ENCODE peak calls at places on chromosomes 3 and 15, in five cellular contexts. C, K, J, E and A are unnamed samples.

GRCh38 chr3:164192974-164193373 is 885.3 kb downstream of the SI start:
- DNase-seq in C (no peak), K (no peak), J (no peak), E (no peak), A (no peak)

GRCh38 chr3:35393916-35394315 is 245.4 kb upstream of the ARPP21 start:
- DNase-seq in C (no peak), K (peak), J (no peak), E (no peak), A (peak)

GRCh38 chr3:129552287-129553050 is 9.5 kb downstream of the H1-8 start:
- DNase-seq in C (no peak), K (no peak), J (no peak), E (no peak), A (peak)

GRCh38 chr3:157132936-157133335 is 27.0 kb downstream of the CCNL1 start:
- DNase-seq in C (no peak), K (no peak), J (no peak), E (no peak), A (no peak)

GRCh38 chr15:32857732-32858131 is 139.9 kb downstream of the GREM1 start:
- DNase-seq in C (no peak), K (no peak), J (no peak), E (no peak), A (no peak)

GRCh38 chr3:65285956-65286355 is 598.2 kb upstream of the ADAMTS9 start:
- DNase-seq in C (no peak), K (no peak), J (no peak), E (no peak), A (no peak)

GRCh38 chr3:124336067-124336656 is 344.2 kb upstream of the ROPN1 start:
- DNase-seq in C (no peak), K (no peak), J (no peak), E (no peak), A (no peak)

GRCh38 chr3:131786386-131786785 is 248.4 kb downstream of the CPNE4 start:
- DNase-seq in C (no peak), K (no peak), J (no peak), E (no peak), A (no peak)

GRCh38 chr3:157417247-157417646 is 19.4 kb upstream of the PTX3 start:
- DNase-seq in C (no peak), K (no peak), J (no peak), E (no peak), A (no peak)

GRCh38 chr3:42442640-42443039 is 32.2 kb upstream of the LYZL4 start:
- DNase-seq in C (no peak), K (no peak), J (no peak), E (no peak), A (no peak)

GRCh38 chr15:85646538-85647091 is 148.1 kb downstream of the KLHL25 start:
- DNase-seq in C (no peak), K (peak), J (no peak), E (no peak), A (no peak)

GRCh38 chr3:20186600-20187004 is 596 bp upstream of the SGO1 start:
- DNase-seq in C (no peak), K (peak), J (no peak), E (no peak), A (no peak)

GRCh38 chr3:175585898-175586297 is 726.8 kb downstream of the NAALADL2 start:
- DNase-seq in C (no peak), K (no peak), J (no peak), E (peak), A (no peak)

GRCh38 chr15:57323806-57324589 is 52.3 kb upstream of the CGNL1 start:
- DNase-seq in C (peak), K (peak), J (no peak), E (peak), A (peak)

GRCh38 chr3:40989141-40990061 is 209.9 kb upstream of the CTNNB1 start:
- DNase-seq in C (no peak), K (no peak), J (no peak), E (no peak), A (no peak)

GRCh38 chr15:35123743-35124142 is 38.6 kb upstream of the NANOGP8 start:
- DNase-seq in C (no peak), K (no peak), J (no peak), E (no peak), A (no peak)

GRCh38 chr3:4794798-4795197 is 184.4 kb upstream of the BHLHE40 start:
- DNase-seq in C (no peak), K (no peak), J (no peak), E (no peak), A (no peak)

GRCh38 chr3:4799266-4800256 is 179.7 kb upstream of the BHLHE40 start:
- DNase-seq in C (no peak), K (no peak), J (no peak), E (no peak), A (no peak)

GRCh38 chr3:4794331-4794730 is 184.9 kb upstream of the BHLHE40 start:
- DNase-seq in C (no peak), K (no peak), J (no peak), E (no peak), A (no peak)

GRCh38 chr3:4795905-4796304 is 183.3 kb upstream of the BHLHE40 start:
- DNase-seq in C (no peak), K (no peak), J (no peak), E (no peak), A (no peak)

GRCh38 chr3:4797201-4797600 is 182.0 kb upstream of the BHLHE40 start:
- DNase-seq in C (no peak), K (no peak), J (no peak), E (no peak), A (no peak)
- TF ChIP-seq JUND in C (no peak), K (no peak), J (no peak), E (no peak), A (no peak)

GRCh38 chr15:71272932-71273331 is 157.7 kb downstream of the THSD4 start:
- DNase-seq in C (no peak), K (no peak), J (no peak), E (no peak), A (no peak)
- TF ChIP-seq JUND in C (no peak), K (peak), J (no peak), E (no peak), A (no peak)

GRCh38 chr3:21920431-21920830 is 169.4 kb upstream of the ZNF385D start:
- DNase-seq in C (no peak), K (no peak), J (no peak), E (no peak), A (no peak)

GRCh38 chr3:21919383-21919782 is 168.4 kb upstream of the ZNF385D start:
- DNase-seq in C (no peak), K (no peak), J (no peak), E (no peak), A (no peak)

GRCh38 chr3:21912656-21913055 is 161.6 kb upstream of the ZNF385D start:
- DNase-seq in C (no peak), K (no peak), J (no peak), E (no peak), A (no peak)

GRCh38 chr3:21913791-21914190 is 162.8 kb upstream of the ZNF385D start:
- DNase-seq in C (no peak), K (no peak), J (no peak), E (no peak), A (no peak)

GRCh38 chr3:21914451-21914850 is 163.4 kb upstream of the ZNF385D start:
- DNase-seq in C (no peak), K (no peak), J (no peak), E (no peak), A (no peak)
- TF ChIP-seq JUND in C (no peak), K (no peak), J (no peak), E (no peak), A (no peak)

DNA sequence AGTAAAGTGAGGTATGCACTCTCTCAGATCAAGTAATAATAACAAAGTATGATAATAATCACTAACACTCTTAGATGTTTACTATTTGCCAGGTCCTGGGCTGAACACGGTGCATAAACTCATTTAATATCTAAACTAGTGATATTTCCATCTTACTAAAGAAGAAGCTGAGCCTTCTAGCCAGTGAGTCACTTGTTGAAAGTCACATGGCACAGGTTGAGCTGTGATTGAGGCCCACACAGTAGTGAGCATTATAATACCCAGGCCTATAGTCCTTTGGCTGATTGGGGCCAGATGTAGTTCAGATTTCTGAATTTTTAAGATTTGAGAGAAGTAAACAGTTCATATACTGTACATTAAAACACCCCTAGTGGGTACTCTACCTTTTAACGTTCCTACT is 93.2 kb upstream of the CCDC80 start:
- DNase-seq in C (no peak), K (no peak), J (no peak), E (no peak), A (no peak)
- TF ChIP-seq JUND in C (no peak), K (no peak), J (no peak), E (no peak), A (no peak)

GRCh38 chr15:39886418-39886817 is 33.6 kb downstream of the GPR176 start:
- DNase-seq in C (no peak), K (no peak), J (no peak), E (no peak), A (no peak)

GRCh38 chr15:39887211-39887610 is 32.9 kb downstream of the GPR176 start:
- DNase-seq in C (no peak), K (no peak), J (no peak), E (no peak), A (no peak)

GRCh38 chr15:39888809-39889208 is 31.3 kb downstream of the GPR176 start:
- DNase-seq in C (no peak), K (no peak), J (peak), E (no peak), A (no peak)

GRCh38 chr15:39888243-39888642 is 31.8 kb downstream of the GPR176 start:
- DNase-seq in C (no peak), K (no peak), J (no peak), E (no peak), A (no peak)

DNA sequence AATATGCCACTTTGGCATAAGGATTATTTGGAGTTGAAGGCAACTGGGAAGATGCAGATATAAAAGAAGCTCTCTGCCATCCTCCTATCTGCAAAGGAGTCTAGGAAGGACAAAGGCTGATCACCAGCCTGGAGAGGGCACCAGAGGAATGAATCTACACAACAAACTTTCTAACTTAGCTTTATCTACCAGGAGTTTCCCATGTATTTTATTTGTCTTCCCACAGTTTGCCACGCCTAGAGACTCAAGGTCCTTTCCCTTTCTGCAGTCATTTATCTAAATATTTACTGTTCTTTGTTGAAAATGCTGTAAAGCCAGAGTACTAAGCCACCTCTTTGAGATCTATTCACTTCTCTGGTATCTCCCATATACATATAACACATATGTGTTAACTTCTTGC is 32.2 kb downstream of the GPR176 start:
- DNase-seq in C (no peak), K (no peak), J (peak), E (peak), A (peak)
- TF ChIP-seq JUND in C (no peak), K (no peak), J (no peak), E (no peak), A (no peak)

DNA sequence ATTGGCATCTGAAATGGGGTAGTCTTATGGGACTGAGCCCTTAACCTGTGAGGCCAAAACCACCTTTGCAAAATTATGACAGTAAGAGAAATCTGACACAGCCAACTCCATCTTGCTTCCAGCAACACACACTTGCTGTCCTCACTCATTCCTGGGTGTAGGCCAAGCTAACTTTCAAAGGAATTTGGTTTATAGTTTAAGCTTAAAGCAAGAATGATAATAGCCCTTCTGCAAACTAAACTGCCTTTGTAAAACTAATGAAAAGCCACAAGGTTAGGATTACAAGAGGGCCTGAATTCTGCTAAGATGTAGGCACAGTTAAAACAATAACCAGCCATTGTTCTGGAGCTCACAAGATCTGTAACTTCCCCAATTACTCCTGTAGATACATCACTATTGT is 57.7 kb upstream of the FRMD4B start:
- DNase-seq in C (no peak), K (no peak), J (no peak), E (no peak), A (no peak)
- TF ChIP-seq JUND in C (no peak), K (no peak), J (no peak), E (no peak), A (no peak)

DNA sequence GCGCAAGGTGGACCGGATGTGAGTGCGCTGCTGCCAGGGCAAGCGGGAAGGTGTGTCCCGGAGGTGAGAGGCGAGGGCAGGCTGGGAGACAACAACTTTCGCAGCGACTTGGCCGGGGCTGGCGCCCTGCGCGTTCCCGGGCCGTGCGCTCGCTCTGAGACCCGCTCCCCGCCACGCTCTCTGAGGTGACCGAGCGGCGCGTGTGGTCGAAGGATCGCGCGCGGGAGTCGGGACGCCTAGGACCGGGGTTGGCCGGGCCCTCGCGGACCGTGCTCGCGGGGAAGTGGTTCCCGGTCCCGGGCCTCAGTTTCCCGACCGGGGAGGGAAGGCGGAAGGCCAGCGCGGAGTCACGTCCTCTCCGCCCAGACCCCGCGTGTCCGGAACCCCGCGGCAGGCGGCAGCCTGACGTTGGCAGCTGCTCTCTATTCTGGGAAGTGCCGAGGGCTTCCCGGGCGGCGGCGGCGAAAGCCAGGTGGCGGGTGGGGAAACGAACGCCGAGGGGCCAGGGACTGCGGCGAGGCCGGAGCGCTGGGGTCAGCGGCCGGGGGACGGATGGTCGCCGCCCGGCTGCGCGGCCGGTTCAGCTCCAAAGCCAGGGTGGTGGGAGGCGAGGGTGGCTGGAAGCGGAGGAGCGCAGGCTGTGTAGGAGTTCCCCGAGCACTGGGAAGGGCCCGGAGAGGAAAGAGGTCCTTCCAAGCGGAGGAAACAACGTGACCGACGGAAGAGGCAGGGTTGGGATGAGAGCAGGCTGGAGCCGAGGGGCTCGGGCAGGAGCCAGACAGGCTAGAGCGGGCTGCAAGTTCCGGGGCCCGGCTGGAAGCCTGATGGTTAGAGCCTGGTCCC is 1.0 kb upstream of the IGF2BP2 start:
- DNase-seq in C (no peak), K (peak), J (no peak), E (no peak), A (peak)
- TF ChIP-seq JUND in C (no peak), K (no peak), J (no peak), E (no peak), A (no peak)

GRCh38 chr3:18847583-18848197 is 300.6 kb upstream of the KCNH8 start:
- DNase-seq in C (peak), K (peak), J (peak), E (peak), A (no peak)
- TF ChIP-seq JUND in C (no peak), K (no peak), J (no peak), E (no peak), A (no peak)